ENCODE peak calls at places on chromosomes 1 and 21, in ten cellular contexts. I is HFFc6, D is H9, F is GM12865, W is cardiac fibroblast, O is MM.1S, M is endothelial cell, C is Calu3, N is lower leg skin, E is fibroblast of pulmonary artery. U is an unnamed sample.

GRCh38 chr1:66599346-66599745 is 65.4 kb downstream of the SGIP1 start:
- DNase-seq in I (no peak), D (no peak), F (no peak), W (peak; percentile 61), O (no peak), M (no peak), C (no peak), N (no peak), E (peak; percentile 27), U (no peak)

GRCh38 chr1:81678779-81679178 is 122.0 kb upstream of the ADGRL2 start:
- DNase-seq in I (no peak), D (no peak), F (no peak), W (no peak), O (no peak), M (no peak), C (no peak), N (no peak), E (no peak), U (no peak)

GRCh38 chr1:28193701-28194161 is 17.2 kb upstream of the PTAFR start:
- DNase-seq in I (no peak), D (peak; percentile 93), F (no peak), W (no peak), O (no peak), M (no peak), C (peak; percentile 61), N (peak; percentile 68), E (no peak), U (no peak)

GRCh38 chr1:114124644-114125043 is 29.0 kb downstream of the SYT6 start:
- DNase-seq in I (no peak), D (no peak), F (no peak), W (no peak), O (no peak), M (no peak), C (no peak), N (no peak), E (no peak), U (no peak)

GRCh38 chr21:19224090-19224489 is 820.5 kb upstream of the TMPRSS15 start:
- DNase-seq in I (no peak), D (no peak), F (no peak), W (no peak), O (no peak), M (no peak), C (no peak), N (peak; percentile 76), E (no peak), U (no peak)

GRCh38 chr1:214402583-214403216 is 121.7 kb downstream of the SMYD2 start:
- DNase-seq in I (no peak), D (no peak), F (no peak), W (peak; percentile 39), O (no peak), M (no peak), C (no peak), N (no peak), E (peak; percentile 52), U (peak; percentile 48)

GRCh38 chr1:115665319-115665718 is 23.5 kb downstream of the VANGL1 start:
- DNase-seq in I (no peak), D (no peak), F (no peak), W (no peak), O (no peak), M (no peak), C (peak; percentile 62), N (no peak), E (no peak), U (no peak)

GRCh38 chr1:17611991-17612390 is 72.5 kb downstream of the ARHGEF10L start:
- DNase-seq in I (peak; percentile 76), D (no peak), F (no peak), W (peak; percentile 30), O (no peak), M (no peak), C (no peak), N (no peak), E (no peak), U (peak; percentile 40)

DNA sequence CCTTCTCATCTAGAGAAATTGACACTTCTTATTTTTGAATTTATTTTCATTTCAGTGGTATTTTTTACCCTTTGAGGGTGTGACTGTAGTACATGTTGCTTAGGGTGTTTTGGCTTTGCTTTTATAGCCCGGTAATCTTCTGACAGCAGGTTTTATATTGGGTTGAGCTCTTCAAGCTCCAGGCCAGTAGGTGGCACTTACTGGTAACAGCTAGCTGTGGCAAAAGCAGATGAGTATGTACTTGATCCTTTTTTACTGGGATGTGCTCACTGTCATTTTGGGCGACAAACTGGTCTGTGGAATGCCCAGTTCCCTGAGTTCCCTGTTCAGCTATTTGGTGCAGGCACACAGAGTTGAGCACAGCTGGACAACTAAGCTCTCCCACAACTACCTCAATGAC is 916.2 kb upstream of the B3GALT2 start:
- DNase-seq in I (peak; percentile 19), D (peak; percentile 26), F (peak; percentile 9), W (peak; percentile 1), O (no peak), M (no peak), C (no peak), N (no peak), E (no peak), U (peak; percentile 30)
- TF ChIP-seq CTCF in I (peak; percentile 60), D (peak; percentile 54), F (no peak), W (peak; percentile 1), O (peak; percentile 31), M (no peak), C (peak; percentile 7), N (no peak), E (peak; percentile 16), U (peak; percentile 41)

GRCh38 chr21:44766014-44766817 is 35.4 kb downstream of the UBE2G2 start:
- DNase-seq in I (no peak), D (no peak), F (no peak), W (no peak), O (no peak), M (no peak), C (no peak), N (no peak), E (no peak), U (no peak)

GRCh38 chr21:44765231-44766013 is 36.2 kb downstream of the UBE2G2 start:
- DNase-seq in I (peak; percentile 5), D (no peak), F (peak; percentile 42), W (peak; percentile 13), O (peak; percentile 72), M (no peak), C (no peak), N (no peak), E (no peak), U (peak; percentile 34)

GRCh38 chr21:44763451-44764318 is 37.9 kb downstream of the UBE2G2 start:
- DNase-seq in I (no peak), D (no peak), F (no peak), W (no peak), O (no peak), M (no peak), C (no peak), N (peak; percentile 67), E (no peak), U (no peak)

GRCh38 chr21:44763050-44763378 is 38.6 kb downstream of the UBE2G2 start:
- DNase-seq in I (no peak), D (no peak), F (no peak), W (no peak), O (no peak), M (no peak), C (no peak), N (no peak), E (no peak), U (no peak)

DNA sequence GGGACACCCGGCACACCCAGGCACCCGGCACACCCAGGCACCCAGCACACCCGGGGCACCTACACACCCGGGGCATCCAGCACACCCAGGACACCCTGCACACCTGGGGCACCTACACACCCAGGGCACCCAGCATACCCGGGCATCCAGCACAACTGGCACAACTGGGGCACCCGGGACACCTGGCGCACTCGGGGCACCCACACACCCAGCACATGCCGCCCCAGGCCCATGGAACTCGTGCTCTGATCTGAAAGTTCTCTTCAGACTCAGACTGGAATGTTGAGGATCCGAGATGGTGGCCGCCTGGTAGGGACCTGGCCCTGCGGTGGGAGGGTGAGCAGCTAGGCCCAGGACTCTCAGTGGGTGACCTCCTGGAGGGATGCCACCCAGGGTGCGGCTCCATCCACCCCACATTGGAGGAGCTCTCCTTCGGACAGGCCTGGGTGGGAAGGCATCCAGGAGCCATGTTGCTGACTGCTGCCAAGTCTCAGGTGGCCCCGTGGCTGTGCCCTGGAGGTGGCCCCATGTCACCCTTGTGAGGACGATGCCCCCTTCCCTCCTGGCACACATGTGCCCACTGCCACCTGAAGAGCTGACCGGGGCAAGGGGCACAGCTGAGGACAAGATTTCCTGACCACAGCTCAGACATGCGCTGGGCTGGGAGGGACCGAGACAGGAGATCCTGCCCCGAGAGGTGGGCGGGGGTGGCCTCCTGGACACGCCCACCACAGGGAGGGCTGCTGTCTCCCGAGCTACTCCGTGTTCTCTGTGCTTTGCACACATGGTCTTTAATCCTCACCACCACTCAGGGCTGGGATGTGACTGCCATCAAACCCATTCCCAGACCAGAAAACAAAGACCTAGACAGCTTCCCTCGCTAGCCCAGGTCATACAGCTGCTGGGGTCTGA is 37.0 kb downstream of the UBE2G2 start:
- DNase-seq in I (no peak), D (no peak), F (no peak), W (no peak), O (no peak), M (no peak), C (no peak), N (no peak), E (no peak), U (peak; percentile 16)
- TF ChIP-seq CTCF in I (no peak), D (no peak), F (no peak), W (no peak), O (no peak), M (no peak), C (no peak), N (no peak), E (no peak), U (no peak)

GRCh38 chr1:75083848-75084514 is 50.2 kb upstream of the LHX8 start:
- DNase-seq in I (no peak), D (no peak), F (no peak), W (no peak), O (no peak), M (no peak), C (no peak), N (no peak), E (no peak), U (no peak)
- TF ChIP-seq CTCF in I (no peak), D (no peak), F (no peak), W (no peak), O (no peak), M (no peak), C (no peak), N (no peak), E (no peak), U (no peak)

GRCh38 chr1:147089457-147089856 is 82.8 kb downstream of the PRKAB2 start:
- DNase-seq in I (no peak), D (no peak), F (no peak), W (no peak), O (no peak), M (no peak), C (no peak), N (no peak), E (no peak), U (no peak)

GRCh38 chr1:147095691-147096090 is 76.6 kb downstream of the PRKAB2 start:
- DNase-seq in I (no peak), D (no peak), F (no peak), W (no peak), O (no peak), M (no peak), C (no peak), N (no peak), E (no peak), U (no peak)

GRCh38 chr1:147086129-147086528 is 86.1 kb downstream of the PRKAB2 start:
- DNase-seq in I (no peak), D (no peak), F (no peak), W (no peak), O (no peak), M (no peak), C (no peak), N (no peak), E (no peak), U (no peak)

DNA sequence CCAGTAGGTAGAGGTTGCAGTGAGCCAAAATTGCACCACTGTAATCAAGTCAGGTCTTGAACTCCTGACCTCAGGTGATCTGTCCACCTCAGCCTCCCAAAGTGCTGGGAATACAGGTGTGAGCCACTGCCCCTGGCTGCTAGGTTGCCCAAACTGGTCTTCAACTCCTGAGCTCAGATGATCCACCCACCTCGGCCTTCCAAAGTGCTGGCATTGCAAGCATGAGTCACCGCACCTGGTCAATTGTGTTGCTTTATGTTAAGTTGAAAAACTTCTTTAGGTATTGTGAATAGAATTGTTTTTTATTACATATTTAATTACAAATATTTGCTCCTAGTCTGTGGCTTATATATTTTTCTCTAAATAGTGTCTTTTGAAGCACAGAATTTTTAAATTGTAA is 80.5 kb downstream of the PRKAB2 start:
- DNase-seq in I (no peak), D (no peak), F (no peak), W (no peak), O (no peak), M (no peak), C (no peak), N (no peak), E (no peak), U (no peak)
- TF ChIP-seq CTCF in I (no peak), D (no peak), F (no peak), W (no peak), O (no peak), M (no peak), C (no peak), N (no peak), E (no peak), U (no peak)

U was measured in choroid plexus epithelial cell.